ENCODE peak calls at places on chromosome 13, in five cellular contexts. O is NCI-H748 treated with DMSO at 0.1 percent for 48 hours, G is T47D, X is osteoblast, W is AG10803. M is an unnamed sample.

GRCh38 chr13:72884111-72884510 is 102.2 kb downstream of the PIBF1 start:
- DNase-seq in X (no peak), W (no peak), G (no peak), O (no peak), M (no peak)

GRCh38 chr13:111919286-111919685 is 147.7 kb upstream of the SOX1 start:
- DNase-seq in O (no peak), X (peak; percentile 30), W (no peak), G (no peak), M (no peak)

GRCh38 chr13:99895428-99895998 is 76.1 kb downstream of the ZIC5 start:
- DNase-seq in X (peak; percentile 81), G (no peak), W (no peak), O (no peak), M (no peak)

GRCh38 chr13:21061077-21061945 is at the start of gene LATS2:
- DNase-seq in X (peak; percentile 99), G (peak; percentile 94), W (peak; percentile 96), O (peak; percentile 59), M (peak; percentile 98)

GRCh38 chr13:42814868-42815267 is 33.5 kb downstream of the FAM216B start:
- DNase-seq in X (peak; percentile 65), O (no peak), W (peak; percentile 78), G (no peak), M (no peak)

GRCh38 chr13:97223711-97224461 is 1.8 kb downstream of the MBNL2 start:
- DNase-seq in G (peak; percentile 72), W (peak; percentile 95), O (peak; percentile 64), X (peak; percentile 85), M (no peak)

GRCh38 chr13:103315701-103316100 is 249.5 kb upstream of the SLC10A2 start:
- DNase-seq in X (no peak), G (no peak), O (no peak), W (no peak), M (no peak)

GRCh38 chr13:78015782-78016181 is 97.2 kb upstream of the EDNRB start:
- DNase-seq in G (no peak), X (no peak), W (no peak), O (no peak), M (no peak)

GRCh38 chr13:113650275-113650674 is 7.7 kb downstream of the ATP4B start:
- DNase-seq in W (no peak), G (no peak), O (no peak), X (no peak), M (no peak)

GRCh38 chr13:42991892-42992584 is at the start of gene EPSTI1:
- DNase-seq in G (peak; percentile 20), X (peak; percentile 73), W (peak; percentile 65), O (no peak), M (peak; percentile 70)

GRCh38 chr13:64928704-64929499 is 2301.2 kb downstream of the PCDH9 start:
- DNase-seq in O (no peak), X (no peak), W (peak; percentile 51), G (no peak), M (no peak)

GRCh38 chr13:43804461-43805070 is 17.8 kb upstream of the ENOX1 start:
- DNase-seq in O (peak; percentile 86), W (peak; percentile 58), G (peak; percentile 68), X (peak; percentile 70), M (no peak)

GRCh38 chr13:33526718-33527117 is 241.2 kb upstream of the STARD13 start:
- DNase-seq in W (no peak), O (no peak), X (no peak), G (no peak), M (no peak)

GRCh38 chr13:70324519-70324918 is 216.3 kb upstream of the KLHL1 start:
- DNase-seq in W (no peak), O (no peak), X (no peak), G (no peak), M (no peak)

GRCh38 chr13:27389891-27390290 is 34.5 kb upstream of the GTF3A start:
- DNase-seq in W (no peak), O (no peak), X (no peak), G (no peak), M (no peak)

GRCh38 chr13:51315658-51316057 is 23.8 kb upstream of the SERPINE3 start:
- DNase-seq in O (no peak), G (no peak), X (no peak), W (no peak), M (no peak)

GRCh38 chr13:110557610-110558305 is 3.8 kb downstream of the RAB20 start:
- DNase-seq in X (peak; percentile 76), O (no peak), W (no peak), G (no peak), M (no peak)

GRCh38 chr13:99501135-99501951 is at the start of gene TM9SF2:
- DNase-seq in X (peak; percentile 98), G (peak; percentile 97), W (peak; percentile 97), O (peak; percentile 96), M (peak; percentile 99)

GRCh38 chr13:41356788-41357187 is 45.7 kb downstream of the NAA16 start:
- DNase-seq in W (no peak), G (no peak), X (no peak), O (no peak), M (no peak)

GRCh38 chr13:64855506-64855905 is 2374.6 kb downstream of the PCDH9 start:
- DNase-seq in O (no peak), G (no peak), X (no peak), W (peak; percentile 6), M (no peak)

GRCh38 chr13:51564671-51565070 is 19.6 kb upstream of the WDFY2 start:
- DNase-seq in G (peak; percentile 55), X (no peak), W (no peak), O (no peak), M (no peak)

GRCh38 chr13:26021516-26021915 is 30.3 kb downstream of the SHISA2 start:
- DNase-seq in X (no peak), G (peak; percentile 45), W (no peak), O (no peak), M (no peak)

GRCh38 chr13:60095300-60095699 is 68.4 kb downstream of the DIAPH3 start:
- DNase-seq in X (no peak), O (peak; percentile 12), G (no peak), W (no peak), M (no peak)

GRCh38 chr13:111469916-111470506 is 149.6 kb downstream of the TEX29 start:
- DNase-seq in G (no peak), W (no peak), O (no peak), X (peak; percentile 72), M (no peak)

GRCh38 chr13:93158565-93158964 is 68.0 kb upstream of the GPC6 start:
- DNase-seq in W (no peak), X (no peak), G (no peak), O (no peak), M (no peak)

GRCh38 chr13:99813346-99814095 is 158.0 kb downstream of the ZIC5 start:
- DNase-seq in X (no peak), G (no peak), W (no peak), O (no peak), M (no peak)

M was measured in psoas muscle.